ENCODE peak calls at places on chromosomes 7 and 10, in four cellular contexts. L, A, U and C are unnamed samples.

GRCh38 chr10:34933676-34934075 is 118.6 kb upstream of the PARD3 start:
- DNase-seq in A (no peak), U (no peak), L (no peak), C (no peak)

GRCh38 chr10:123496996-123497660 is 169.0 kb upstream of the GPR26 start:
- DNase-seq in A (no peak), L (peak), U (no peak), C (no peak)

GRCh38 chr7:73342645-73343044 is 14.7 kb downstream of the FKBP6 start:
- DNase-seq in A (no peak), U (peak), L (no peak), C (no peak)

GRCh38 chr7:100212631-100213286 is 7.0 kb upstream of the PVRIG start:
- DNase-seq in U (no peak), L (no peak), A (no peak), C (no peak)

GRCh38 chr7:96088579-96088978 is 233.3 kb downstream of the SLC25A13 start:
- DNase-seq in U (no peak), L (no peak), A (no peak), C (no peak)

GRCh38 chr7:27080844-27081423 is 14.9 kb downstream of the HOXA1 start:
- DNase-seq in U (no peak), A (no peak), L (no peak), C (no peak)

GRCh38 chr10:129032626-129033353 is 434.3 kb upstream of the MGMT start:
- DNase-seq in U (no peak), A (no peak), L (no peak), C (no peak)

GRCh38 chr7:50449501-50449880 is 659 bp downstream of the FIGNL1 start:
- DNase-seq in A (no peak), U (no peak), L (no peak), C (no peak)

GRCh38 chr7:66950311-66950710 is 29.3 kb downstream of the TMEM248 start:
- DNase-seq in U (no peak), A (no peak), L (peak), C (no peak)

GRCh38 chr10:110783509-110784103 is 88.1 kb upstream of the PDCD4 start:
- DNase-seq in U (no peak), L (no peak), A (peak), C (no peak)

GRCh38 chr7:92295391-92295790 is 49.6 kb downstream of the ANKIB1 start:
- DNase-seq in U (no peak), L (no peak), A (no peak), C (no peak)

GRCh38 chr10:88990528-88991160 is at the start of gene FAS:
- DNase-seq in A (peak), L (peak), U (no peak), C (no peak)

GRCh38 chr10:131173484-131174210 is 137.9 kb downstream of the TCERG1L start:
- DNase-seq in A (no peak), L (no peak), U (no peak), C (no peak)

GRCh38 chr10:61399386-61399785 is 53.8 kb downstream of the TMEM26 start:
- DNase-seq in A (no peak), L (no peak), U (no peak), C (no peak)

GRCh38 chr7:73482746-73483145 is 39.3 kb downstream of the BAZ1B start:
- DNase-seq in A (no peak), U (no peak), L (peak), C (no peak)

GRCh38 chr10:9222917-9223316 is 1168.4 kb downstream of the GATA3 start:
- DNase-seq in U (no peak), L (no peak), A (no peak), C (no peak)

GRCh38 chr7:14805105-14805719 is 97.3 kb downstream of the DGKB start:
- DNase-seq in L (no peak), U (no peak), A (no peak), C (no peak)

GRCh38 chr7:28981282-28981555 is 23.1 kb upstream of the TRIL start:
- DNase-seq in A (no peak), L (peak), U (no peak), C (no peak)

GRCh38 chr7:98291717-98292116 is 10.2 kb downstream of the BRI3 start:
- DNase-seq in A (no peak), U (no peak), L (no peak), C (no peak)

GRCh38 chr10:107865691-107866090 is 701.2 kb upstream of the SORCS1 start:
- DNase-seq in A (no peak), L (no peak), U (no peak), C (no peak)

GRCh38 chr10:49682879-49683278 is 3.4 kb downstream of the C10orf53 start:
- DNase-seq in A (no peak), U (no peak), L (no peak), C (no peak)

GRCh38 chr7:4343272-4344000 is 338.7 kb upstream of the FOXK1 start:
- DNase-seq in L (no peak), U (no peak), A (no peak), C (no peak)

GRCh38 chr10:101228682-101229274 is 485 bp downstream of the LBX1 start:
- DNase-seq in L (peak), U (no peak), A (no peak), C (no peak)

GRCh38 chr7:24905996-24906770 is 73.8 kb downstream of the OSBPL3 start:
- DNase-seq in A (no peak), L (no peak), U (no peak), C (no peak)

GRCh38 chr7:112547916-112548315 is 67.1 kb downstream of the LSMEM1 start:
- DNase-seq in L (no peak), A (no peak), U (no peak), C (no peak)

GRCh38 chr10:96212911-96213310 is 58.5 kb downstream of the BLNK start:
- DNase-seq in U (no peak), L (no peak), A (no peak), C (no peak)

GRCh38 chr10:15764867-15765454 is 45.2 kb upstream of the ITGA8 start:
- DNase-seq in A (no peak), L (no peak), U (no peak), C (no peak)

GRCh38 chr7:33725111-33725510 is 180.2 kb upstream of the BMPER start:
- DNase-seq in U (no peak), A (no peak), L (no peak), C (no peak)

GRCh38 chr7:43248553-43248952 is 136.1 kb downstream of the HECW1 start:
- DNase-seq in U (no peak), A (no peak), L (no peak), C (no peak)

GRCh38 chr7:11155883-11156282 is 182.2 kb downstream of the PHF14 start:
- DNase-seq in A (no peak), U (no peak), L (no peak), C (no peak)

GRCh38 chr10:20181408-20181807 is 365.2 kb downstream of the PLXDC2 start:
- DNase-seq in L (no peak), A (no peak), U (no peak), C (no peak)

GRCh38 chr10:101839421-101840063 is 4.1 kb downstream of the KCNIP2 start:
- DNase-seq in A (peak), U (no peak), L (no peak), C (no peak)

DNA sequence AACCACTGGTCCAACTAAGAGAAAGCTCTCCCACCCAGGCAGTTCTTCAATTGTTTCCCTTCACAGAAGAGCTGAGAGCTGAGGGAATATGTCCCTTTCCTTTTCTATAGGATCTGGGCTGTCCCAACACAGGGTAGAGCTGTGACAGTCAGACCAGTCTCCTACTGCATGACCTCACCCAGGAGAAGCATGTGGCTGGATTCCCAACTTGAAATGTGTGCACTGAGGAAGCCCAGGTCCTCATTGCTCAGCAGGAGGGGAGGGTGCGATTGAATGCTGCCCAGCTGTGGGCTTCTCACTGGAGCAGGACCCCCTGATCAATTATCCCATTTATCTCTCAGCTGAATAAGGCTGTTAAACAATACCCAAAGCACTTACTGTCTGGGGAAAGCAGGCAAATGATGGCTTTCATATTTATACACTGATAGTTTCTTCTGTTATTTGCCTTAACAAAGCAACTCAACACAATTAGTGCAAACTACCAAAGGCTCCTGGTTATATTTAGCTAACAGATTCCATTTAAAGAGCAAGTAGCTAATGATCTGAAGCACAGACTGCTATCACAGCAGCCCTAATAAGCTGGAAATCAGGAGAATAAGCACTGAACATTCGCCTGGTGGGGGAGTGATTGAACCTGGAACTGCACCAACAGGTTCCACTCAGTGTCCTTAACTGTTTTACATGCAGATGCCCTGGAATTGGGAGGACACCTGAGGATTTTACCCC is 508.8 kb downstream of the CCSER2 start:
- DNase-seq in U (no peak), L (no peak), A (no peak), C (no peak)
- H3K27ac ChIP-seq in U (no peak), L (no peak), A (no peak), C (no peak)

GRCh38 chr7:832292-832967 is at the start of gene SUN1:
- DNase-seq in L (no peak), U (peak), A (peak), C (no peak)
- H3K4me3 ChIP-seq in L (no peak), U (peak), A (peak), C (no peak)

GRCh38 chr10:100182908-100183307 is 2.9 kb downstream of the ERLIN1 start:
- DNase-seq in U (no peak), L (peak), A (no peak), C (no peak)
- H3K27ac ChIP-seq in U (no peak), L (peak), A (no peak), C (peak)

GRCh38 chr10:63436225-63436624 is 29.6 kb downstream of the JMJD1C start:
- DNase-seq in U (no peak), A (peak), L (no peak), C (no peak)
- H3K4me3 ChIP-seq in U (no peak), A (no peak), L (no peak), C (no peak)